ENCODE peak calls at places on chromosome 1, in seven cellular contexts. K is effector memory CD4-positive, alpha-beta T cell; Y is activated CD4-positive, CD25-positive, alpha-beta regulatory T cell treated with anti-CD3 and anti-CD28 coated beads, Interleukin-2, amount 50 U/mL, for 72 hours; W is sciatic nerve; A is AML-193; R is AG20443; T is keratinocyte. J is an unnamed sample.

GRCh38 chr1:53524428-53525400 is 65.5 kb downstream of the DMRTB1 start:
- DNase-seq in K (no peak), T (no peak), W (no peak), Y (no peak), R (no peak), A (no peak), J (peak)

GRCh38 chr1:17377325-17377953 is 5.4 kb downstream of the PADI6 start:
- DNase-seq in A (no peak), K (no peak), T (no peak), R (no peak), W (no peak), Y (no peak), J (no peak)

GRCh38 chr1:64110924-64111777 is 92.3 kb upstream of the UBE2U start:
- DNase-seq in T (no peak), K (no peak), Y (no peak), A (no peak), R (no peak), W (no peak), J (no peak)

GRCh38 chr1:231200417-231201031 is 38.7 kb downstream of the TRIM67 start:
- DNase-seq in W (no peak), K (no peak), Y (no peak), T (no peak), A (no peak), R (peak), J (no peak)

GRCh38 chr1:231626951-231627614 is 493 bp downstream of the DISC1 start:
- DNase-seq in W (peak), R (peak), A (peak), K (peak), Y (peak), T (no peak), J (peak)

GRCh38 chr1:210132582-210132981 is 100.0 kb upstream of the SERTAD4 start:
- DNase-seq in T (no peak), R (peak), W (no peak), Y (no peak), K (no peak), A (no peak), J (no peak)

GRCh38 chr1:209823143-209824041 is 4.4 kb upstream of the UTP25 start:
- DNase-seq in T (no peak), K (no peak), R (peak), A (peak), W (no peak), Y (no peak), J (no peak)

GRCh38 chr1:96472471-96472870 is 249.1 kb upstream of the PTBP2 start:
- DNase-seq in W (no peak), Y (no peak), T (no peak), K (no peak), A (no peak), R (peak), J (no peak)

GRCh38 chr1:76841460-76841859 is 25.8 kb upstream of the ST6GALNAC5 start:
- DNase-seq in K (no peak), W (no peak), Y (no peak), A (no peak), T (no peak), R (no peak), J (no peak)

GRCh38 chr1:244353572-244354091 is 98.1 kb downstream of the ADSS2 start:
- DNase-seq in A (no peak), K (no peak), T (peak), W (peak), Y (no peak), R (peak), J (no peak)

GRCh38 chr1:210482936-210483642 is 154.4 kb downstream of the HHAT start:
- DNase-seq in Y (no peak), W (no peak), K (no peak), T (no peak), A (no peak), R (no peak), J (no peak)

GRCh38 chr1:245046764-245047163 is 108.0 kb upstream of the KIF26B start:
- DNase-seq in W (no peak), A (no peak), K (no peak), T (no peak), R (no peak), Y (no peak), J (no peak)

J was measured in right cardiac atrium.